ENCODE peak calls at places on chromosomes 5 and 9, in ten cellular contexts. One of them, this sample, is unnamed.

GRCh38 chr9:105439428-105439827 is 8.4 kb upstream of the FSD1L start:
- DNase-seq in activated T-cell treated with anti-CD3 and anti-CD28 coated beads, Interleukin-2, amount 50 U/mL, for 72 hours: no peak
- DNase-seq in nephron progenitor cell: no peak
- DNase-seq in left kidney: peak
- DNase-seq in NCI-H1105 treated with DMSO at 0.1 percent for 48 hours: no peak
- DNase-seq in M059J: no peak
- DNase-seq in effector memory CD8-positive, alpha-beta T cell: no peak
- DNase-seq in coronary artery: no peak
- DNase-seq in SW480: no peak
- DNase-seq in HTR-8/SVneo: no peak
- DNase-seq in this sample: no peak

GRCh38 chr5:55821731-55822512 is 29.2 kb upstream of the IL31RA start:
- DNase-seq in activated T-cell treated with anti-CD3 and anti-CD28 coated beads, Interleukin-2, amount 50 U/mL, for 72 hours: peak
- DNase-seq in nephron progenitor cell: no peak
- DNase-seq in left kidney: peak
- DNase-seq in NCI-H1105 treated with DMSO at 0.1 percent for 48 hours: no peak
- DNase-seq in M059J: no peak
- DNase-seq in effector memory CD8-positive, alpha-beta T cell: no peak
- DNase-seq in coronary artery: no peak
- DNase-seq in SW480: no peak
- DNase-seq in HTR-8/SVneo: no peak
- DNase-seq in this sample: no peak

GRCh38 chr5:38465045-38465444 is 91.4 kb downstream of the LIFR start:
- DNase-seq in activated T-cell treated with anti-CD3 and anti-CD28 coated beads, Interleukin-2, amount 50 U/mL, for 72 hours: no peak
- DNase-seq in nephron progenitor cell: no peak
- DNase-seq in left kidney: peak
- DNase-seq in NCI-H1105 treated with DMSO at 0.1 percent for 48 hours: peak
- DNase-seq in M059J: peak
- DNase-seq in effector memory CD8-positive, alpha-beta T cell: no peak
- DNase-seq in coronary artery: no peak
- DNase-seq in SW480: no peak
- DNase-seq in HTR-8/SVneo: no peak
- DNase-seq in this sample: no peak

GRCh38 chr5:95783661-95784060 is 38.9 kb downstream of the GLRX start:
- DNase-seq in activated T-cell treated with anti-CD3 and anti-CD28 coated beads, Interleukin-2, amount 50 U/mL, for 72 hours: no peak
- DNase-seq in nephron progenitor cell: no peak
- DNase-seq in left kidney: no peak
- DNase-seq in NCI-H1105 treated with DMSO at 0.1 percent for 48 hours: no peak
- DNase-seq in M059J: no peak
- DNase-seq in effector memory CD8-positive, alpha-beta T cell: no peak
- DNase-seq in coronary artery: no peak
- DNase-seq in SW480: no peak
- DNase-seq in HTR-8/SVneo: no peak
- DNase-seq in this sample: no peak

GRCh38 chr9:121317737-121318630 is 50.0 kb downstream of the GSN start:
- DNase-seq in activated T-cell treated with anti-CD3 and anti-CD28 coated beads, Interleukin-2, amount 50 U/mL, for 72 hours: no peak
- DNase-seq in nephron progenitor cell: no peak
- DNase-seq in left kidney: no peak
- DNase-seq in NCI-H1105 treated with DMSO at 0.1 percent for 48 hours: no peak
- DNase-seq in M059J: peak
- DNase-seq in effector memory CD8-positive, alpha-beta T cell: no peak
- DNase-seq in coronary artery: peak
- DNase-seq in SW480: no peak
- DNase-seq in HTR-8/SVneo: no peak
- DNase-seq in this sample: no peak

GRCh38 chr5:76397200-76397599 is 5.9 kb upstream of the IQGAP2 start:
- DNase-seq in activated T-cell treated with anti-CD3 and anti-CD28 coated beads, Interleukin-2, amount 50 U/mL, for 72 hours: no peak
- DNase-seq in nephron progenitor cell: no peak
- DNase-seq in left kidney: no peak
- DNase-seq in NCI-H1105 treated with DMSO at 0.1 percent for 48 hours: no peak
- DNase-seq in M059J: no peak
- DNase-seq in effector memory CD8-positive, alpha-beta T cell: no peak
- DNase-seq in coronary artery: no peak
- DNase-seq in SW480: no peak
- DNase-seq in HTR-8/SVneo: no peak
- DNase-seq in this sample: no peak

GRCh38 chr5:16685069-16685468 is 68.3 kb upstream of the RETREG1 start:
- DNase-seq in activated T-cell treated with anti-CD3 and anti-CD28 coated beads, Interleukin-2, amount 50 U/mL, for 72 hours: no peak
- DNase-seq in nephron progenitor cell: no peak
- DNase-seq in left kidney: no peak
- DNase-seq in NCI-H1105 treated with DMSO at 0.1 percent for 48 hours: no peak
- DNase-seq in M059J: no peak
- DNase-seq in effector memory CD8-positive, alpha-beta T cell: no peak
- DNase-seq in coronary artery: no peak
- DNase-seq in SW480: no peak
- DNase-seq in HTR-8/SVneo: no peak
- DNase-seq in this sample: no peak

GRCh38 chr9:92724528-92725265 is 39.9 kb downstream of the BICD2 start:
- DNase-seq in activated T-cell treated with anti-CD3 and anti-CD28 coated beads, Interleukin-2, amount 50 U/mL, for 72 hours: no peak
- DNase-seq in nephron progenitor cell: no peak
- DNase-seq in left kidney: no peak
- DNase-seq in NCI-H1105 treated with DMSO at 0.1 percent for 48 hours: peak
- DNase-seq in M059J: no peak
- DNase-seq in effector memory CD8-positive, alpha-beta T cell: no peak
- DNase-seq in coronary artery: peak
- DNase-seq in SW480: no peak
- DNase-seq in HTR-8/SVneo: no peak
- DNase-seq in this sample: no peak

GRCh38 chr9:88742483-88742882 is 207.5 kb downstream of the NXNL2 start:
- DNase-seq in activated T-cell treated with anti-CD3 and anti-CD28 coated beads, Interleukin-2, amount 50 U/mL, for 72 hours: no peak
- DNase-seq in nephron progenitor cell: no peak
- DNase-seq in left kidney: no peak
- DNase-seq in NCI-H1105 treated with DMSO at 0.1 percent for 48 hours: no peak
- DNase-seq in M059J: peak
- DNase-seq in effector memory CD8-positive, alpha-beta T cell: no peak
- DNase-seq in coronary artery: no peak
- DNase-seq in SW480: no peak
- DNase-seq in HTR-8/SVneo: no peak
- DNase-seq in this sample: peak

GRCh38 chr9:72280913-72281500 is 84.0 kb downstream of the ZFAND5 start:
- DNase-seq in activated T-cell treated with anti-CD3 and anti-CD28 coated beads, Interleukin-2, amount 50 U/mL, for 72 hours: peak
- DNase-seq in nephron progenitor cell: peak
- DNase-seq in left kidney: peak
- DNase-seq in NCI-H1105 treated with DMSO at 0.1 percent for 48 hours: peak
- DNase-seq in M059J: peak
- DNase-seq in effector memory CD8-positive, alpha-beta T cell: peak
- DNase-seq in coronary artery: no peak
- DNase-seq in SW480: peak
- DNase-seq in HTR-8/SVneo: peak
- DNase-seq in this sample: peak

This sample was measured in stromal cell of bone marrow.